ENCODE peak calls at places on chromosomes 12 and 14, in four cellular contexts. C is stimulated activated CD4-positive, alpha-beta T cell treated with anti-CD3 and anti-CD28 coated beads, Interleukin-2, amount 100 ng/mL, for 48 hours; L is left lobe of liver; E is activated CD4-positive, alpha-beta memory T cell treated with anti-CD3 and anti-CD28 coated beads, Interleukin-2, amount 10 ng/mL, durations not matched to agents 7 days and 5 days. X is an unnamed sample.

GRCh38 chr14:69713976-69714716 is 52.8 kb upstream of the SRSF5 start:
- DNase-seq in C (no peak), L (no peak), E (no peak), X (no peak)

GRCh38 chr12:124680863-124681778 is 113.7 kb upstream of the NCOR2 start:
- DNase-seq in E (peak), L (peak), C (no peak), X (peak)

GRCh38 chr12:132772551-132772950 is 10.9 kb upstream of the ANKLE2 start:
- DNase-seq in L (no peak), C (no peak), E (no peak), X (peak)

GRCh38 chr14:65461730-65462129 is 49.2 kb downstream of the FUT8 start:
- DNase-seq in L (no peak), C (no peak), E (no peak), X (no peak)

GRCh38 chr12:111687255-111687654 is 1.4 kb downstream of the ACAD10 start:
- DNase-seq in E (peak), C (no peak), L (no peak), X (no peak)

GRCh38 chr14:64293976-64294671 is at the start of gene ESR2:
- DNase-seq in E (peak), L (no peak), C (no peak), X (no peak)

GRCh38 chr12:13208533-13209278 is 12.2 kb downstream of the EMP1 start:
- DNase-seq in L (no peak), C (no peak), E (no peak), X (peak)

GRCh38 chr14:99803803-99804202 is 10.6 kb downstream of the EML1 start:
- DNase-seq in L (no peak), E (no peak), C (no peak), X (no peak)

GRCh38 chr12:115911360-115911759 is 366.1 kb downstream of the MED13L start:
- DNase-seq in C (no peak), E (no peak), L (no peak), X (no peak)

GRCh38 chr14:21107360-21107781 is 6.5 kb downstream of the TMEM253 start:
- DNase-seq in E (no peak), L (no peak), C (no peak), X (no peak)

GRCh38 chr12:127286281-127286680 is 980.7 kb upstream of the TMEM132C start:
- DNase-seq in E (no peak), L (no peak), C (no peak), X (no peak)

GRCh38 chr14:86574778-86575129 is 1044.8 kb downstream of the FLRT2 start:
- DNase-seq in C (no peak), E (no peak), L (no peak), X (no peak)

GRCh38 chr12:120984351-120984898 is 6.1 kb downstream of the HNF1A start:
- DNase-seq in E (no peak), C (no peak), L (peak), X (no peak)

GRCh38 chr12:12630850-12631249 is 19.2 kb downstream of the CREBL2 start:
- DNase-seq in C (no peak), L (no peak), E (no peak), X (no peak)

GRCh38 chr14:36852853-36853634 is 191.4 kb downstream of the PAX9 start:
- DNase-seq in C (no peak), L (no peak), E (no peak), X (no peak)

GRCh38 chr12:105888696-105889095 is 250.1 kb downstream of the NUAK1 start:
- DNase-seq in L (no peak), C (no peak), E (no peak), X (no peak)

GRCh38 chr14:104149617-104150141 is 11.3 kb downstream of the KIF26A start:
- DNase-seq in E (peak), L (no peak), C (peak), X (no peak)

GRCh38 chr14:64061115-64061514 is 208.3 kb downstream of the SYNE2 start:
- DNase-seq in C (no peak), L (no peak), E (no peak), X (no peak)

GRCh38 chr12:105330938-105331804 is 680 bp downstream of the C12orf75 start:
- DNase-seq in L (no peak), C (peak), E (peak), X (no peak)

GRCh38 chr12:122851820-122852219 is 16.6 kb downstream of the HIP1R start:
- DNase-seq in E (no peak), L (no peak), C (no peak), X (no peak)

GRCh38 chr12:115972241-115972640 is 305.3 kb downstream of the MED13L start:
- DNase-seq in L (no peak), C (no peak), E (no peak), X (no peak)

GRCh38 chr14:103000291-103000921 is 56.9 kb downstream of the CDC42BPB start:
- DNase-seq in C (no peak), L (no peak), E (no peak), X (no peak)

GRCh38 chr14:45838597-45838996 is 585.6 kb upstream of the MIS18BP1 start:
- DNase-seq in E (no peak), C (no peak), L (no peak), X (no peak)

GRCh38 chr12:29164477-29165163 is 15.5 kb downstream of the FAR2 start:
- DNase-seq in C (no peak), E (no peak), L (no peak), X (peak)

GRCh38 chr14:36654185-36655053 is 7.2 kb upstream of the PAX9 start:
- DNase-seq in E (no peak), L (no peak), C (no peak), X (no peak)

GRCh38 chr12:95114766-95115450 is 41.5 kb upstream of the NR2C1 start:
- DNase-seq in C (no peak), E (no peak), L (no peak), X (no peak)

GRCh38 chr12:58777815-58778214 is 142.5 kb downstream of the LRIG3 start:
- DNase-seq in C (no peak), L (no peak), E (no peak), X (no peak)

GRCh38 chr14:84390010-84390409 is 1139.9 kb upstream of the FLRT2 start:
- DNase-seq in E (no peak), L (no peak), C (no peak), X (no peak)

GRCh38 chr12:52202361-52203078 is 10.7 kb upstream of the KRT80 start:
- DNase-seq in C (no peak), L (no peak), E (no peak), X (no peak)

GRCh38 chr14:21940887-21941855 is 267.6 kb upstream of the OR4E1 start:
- DNase-seq in C (no peak), L (no peak), E (peak), X (no peak)